ENCODE peak calls at places on chromosomes 12 and 14, in four cellular contexts. O is fibroblast of villous mesenchyme, J is cardiac fibroblast, D is astrocyte of the cerebellum. X is an unnamed sample.

GRCh38 chr12:58148405-58148804 is 207.0 kb downstream of the ATP23 start:
- DNase-seq in O (peak; percentile 74), J (peak; percentile 61), D (peak; percentile 12), X (no peak)

GRCh38 chr14:35332517-35333346 is 40.5 kb downstream of the PSMA6 start:
- DNase-seq in O (peak; percentile 48), J (peak; percentile 51), D (no peak), X (peak; percentile 30)

GRCh38 chr12:130849561-130850417 is 10.7 kb upstream of the STX2 start:
- DNase-seq in O (no peak), J (no peak), D (no peak), X (no peak)

GRCh38 chr12:109553471-109553870 is 19.8 kb downstream of the MMAB start:
- DNase-seq in O (no peak), J (no peak), D (peak; percentile 34), X (no peak)

GRCh38 chr14:51845811-51846210 is 14.6 kb upstream of the GNG2 start:
- DNase-seq in O (no peak), J (no peak), D (no peak), X (no peak)

GRCh38 chr14:31834616-31835015 is 242.5 kb upstream of the ARHGAP5 start:
- DNase-seq in O (peak; percentile 55), J (peak; percentile 58), D (peak; percentile 31), X (no peak)

GRCh38 chr12:109760031-109760929 is 46.7 kb downstream of the FAM222A start:
- DNase-seq in O (no peak), J (no peak), D (no peak), X (peak; percentile 48)

GRCh38 chr14:68231832-68232642 is 412.5 kb downstream of the RAD51B start:
- DNase-seq in O (peak; percentile 76), J (peak; percentile 61), D (no peak), X (no peak)

GRCh38 chr12:45909041-45909713 is 81.2 kb downstream of the SCAF11 start:
- DNase-seq in O (peak; percentile 27), J (no peak), D (no peak), X (no peak)

GRCh38 chr14:58918066-58918465 is 270.4 kb upstream of the DAAM1 start:
- DNase-seq in O (no peak), J (no peak), D (no peak), X (no peak)

GRCh38 chr12:3487027-3487426 is 4.0 kb upstream of the PRMT8 start:
- DNase-seq in O (no peak), J (no peak), D (no peak), X (no peak)

GRCh38 chr14:100532916-100533630 is 54.1 kb downstream of the BEGAIN start:
- DNase-seq in O (peak; percentile 66), J (peak; percentile 26), D (peak; percentile 57), X (peak; percentile 52)

GRCh38 chr14:68687746-68688145 is 105.1 kb downstream of the ZFP36L1 start:
- DNase-seq in O (peak; percentile 80), J (peak; percentile 52), D (no peak), X (no peak)

DNA sequence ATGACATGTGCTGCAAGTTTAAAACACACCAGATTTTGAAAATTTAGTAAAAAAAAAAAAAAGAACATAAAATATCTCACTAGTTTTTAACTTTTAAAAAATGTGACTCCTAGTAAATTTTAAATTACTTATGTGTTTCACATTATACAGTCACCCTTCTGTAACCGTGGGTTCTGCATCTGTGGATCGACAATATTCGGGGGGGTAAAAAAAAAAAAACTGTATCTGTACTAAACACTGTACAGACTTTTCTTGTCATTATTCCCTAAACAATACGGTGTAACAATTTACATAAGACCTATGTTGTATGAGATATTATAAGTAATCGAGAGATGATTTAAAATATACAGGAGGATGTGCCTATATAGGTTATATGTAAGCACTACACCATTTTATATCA is 3.2 kb downstream of the DDX24 start:
- DNase-seq in O (no peak), J (no peak), D (no peak), X (no peak)
- H3K4me3 ChIP-seq in O (peak overlapping the region; percentile 26), J (no peak overlapping the region), D (no peak overlapping the region), X (no peak overlapping the region)

GRCh38 chr14:64950889-64951288 is 8.3 kb upstream of the GPX2 start:
- DNase-seq in O (no peak), J (no peak), D (no peak), X (no peak)
- H3K4me3 ChIP-seq in O (no peak overlapping the region), J (no peak overlapping the region), D (no peak overlapping the region), X (no peak overlapping the region)

GRCh38 chr12:9870311-9870866 is 1.2 kb upstream of the CLEC2B start:
- DNase-seq in O (peak; percentile 30), J (peak; percentile 39), D (no peak), X (peak; percentile 23)
- H3K4me3 ChIP-seq in O (peak overlapping the region; percentile 67), J (peak overlapping the region; percentile 50), D (no peak overlapping the region), X (peak overlapping the region; percentile 70)

GRCh38 chr14:103686831-103687485 is 28.3 kb downstream of the XRCC3 start:
- DNase-seq in O (peak; percentile 77), J (peak; percentile 79), D (no peak), X (no peak)

GRCh38 chr14:103690332-103690731 is 24.9 kb downstream of the XRCC3 start:
- DNase-seq in O (no peak), J (no peak), D (no peak), X (no peak)

GRCh38 chr14:103687712-103688111 is 27.5 kb downstream of the XRCC3 start:
- DNase-seq in O (no peak), J (no peak), D (no peak), X (no peak)

GRCh38 chr14:103688441-103688840 is 26.8 kb downstream of the XRCC3 start:
- DNase-seq in O (no peak), J (no peak), D (no peak), X (no peak)

DNA sequence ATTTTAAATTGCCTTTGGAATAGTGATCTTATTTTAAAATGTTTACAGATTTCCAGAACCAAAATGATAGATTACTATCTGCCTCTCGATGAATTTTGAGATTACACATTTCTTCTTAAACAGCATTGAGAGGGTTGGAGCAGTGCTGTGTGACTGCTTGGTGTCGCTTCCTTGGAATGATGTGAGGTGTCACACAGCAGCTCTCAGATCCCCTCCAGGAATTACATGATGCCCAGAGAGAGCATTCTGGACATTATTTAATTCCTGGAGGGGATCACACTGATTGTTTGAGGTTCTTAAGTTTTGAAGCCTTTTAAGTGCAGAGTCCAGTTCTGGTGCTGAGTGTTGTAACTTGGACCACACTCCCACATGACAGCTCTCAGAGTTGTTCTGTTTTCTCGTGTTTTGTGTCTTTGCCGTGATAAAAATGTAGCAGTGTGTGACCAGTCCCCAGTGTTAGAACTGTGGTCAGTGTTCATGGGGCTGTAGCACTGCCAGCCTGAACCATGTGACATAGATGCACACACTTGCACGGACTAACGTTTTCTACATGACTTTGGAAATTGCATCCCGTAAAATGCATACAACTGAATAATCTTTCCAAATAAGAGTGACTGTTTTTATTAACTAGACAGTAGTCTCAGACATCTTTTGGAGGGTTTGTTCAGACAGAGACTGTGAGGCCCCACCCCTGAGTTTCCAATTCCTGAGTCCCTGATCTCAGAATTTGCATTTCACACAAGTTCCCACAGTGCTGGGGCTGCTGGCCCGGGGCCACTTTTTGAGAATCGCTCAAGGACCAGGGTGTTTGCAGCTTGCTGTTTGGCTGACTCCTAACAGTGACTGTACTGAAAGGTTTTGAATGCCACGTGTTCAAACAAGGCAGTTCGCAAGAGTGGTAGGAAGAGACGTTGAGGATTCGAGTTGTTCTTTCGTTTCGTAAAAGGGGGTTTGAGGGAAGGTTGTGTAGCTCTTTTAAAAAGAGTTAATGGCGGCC is 26.0 kb downstream of the XRCC3 start:
- DNase-seq in O (no peak), J (peak; percentile 78), D (peak; percentile 35), X (no peak)
- H3K4me3 ChIP-seq in O (no peak overlapping the region), J (no peak overlapping the region), D (no peak overlapping the region), X (no peak overlapping the region)

GRCh38 chr12:121737421-121737820 is 24.9 kb downstream of the TMEM120B start:
- DNase-seq in O (no peak), J (no peak), D (no peak), X (no peak)

GRCh38 chr12:121729021-121729420 is 16.5 kb downstream of the TMEM120B start:
- DNase-seq in O (no peak), J (no peak), D (no peak), X (no peak)

GRCh38 chr12:121731473-121731872 is 18.9 kb downstream of the TMEM120B start:
- DNase-seq in O (no peak), J (no peak), D (no peak), X (no peak)
- H3K4me3 ChIP-seq in O (no peak overlapping the region), J (no peak overlapping the region), D (no peak overlapping the region), X (no peak overlapping the region)

DNA sequence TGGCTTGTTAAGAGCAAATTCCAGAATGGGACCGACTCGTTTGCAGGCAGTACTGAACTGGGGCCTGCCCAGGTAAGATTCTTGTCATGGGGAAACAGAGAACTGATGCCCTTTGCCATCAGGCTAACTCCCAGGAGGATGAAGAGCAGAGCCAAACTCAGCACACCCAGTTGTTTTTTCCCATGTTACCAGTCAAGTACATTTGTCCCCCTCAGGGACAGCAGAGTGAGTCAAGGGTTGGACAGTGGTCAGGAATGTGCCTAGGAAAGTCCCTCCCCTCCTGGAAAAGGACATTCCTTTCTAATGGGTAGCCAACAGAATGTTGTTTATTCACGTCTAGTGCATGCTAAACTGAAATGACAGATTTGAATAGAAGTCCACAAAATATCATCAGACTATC is 1.6 kb downstream of the ART4 start:
- DNase-seq in O (peak; percentile 42), J (peak; percentile 81), D (no peak), X (no peak)
- H3K4me3 ChIP-seq in O (no peak overlapping the region), J (no peak overlapping the region), D (no peak overlapping the region), X (no peak overlapping the region)

DNA sequence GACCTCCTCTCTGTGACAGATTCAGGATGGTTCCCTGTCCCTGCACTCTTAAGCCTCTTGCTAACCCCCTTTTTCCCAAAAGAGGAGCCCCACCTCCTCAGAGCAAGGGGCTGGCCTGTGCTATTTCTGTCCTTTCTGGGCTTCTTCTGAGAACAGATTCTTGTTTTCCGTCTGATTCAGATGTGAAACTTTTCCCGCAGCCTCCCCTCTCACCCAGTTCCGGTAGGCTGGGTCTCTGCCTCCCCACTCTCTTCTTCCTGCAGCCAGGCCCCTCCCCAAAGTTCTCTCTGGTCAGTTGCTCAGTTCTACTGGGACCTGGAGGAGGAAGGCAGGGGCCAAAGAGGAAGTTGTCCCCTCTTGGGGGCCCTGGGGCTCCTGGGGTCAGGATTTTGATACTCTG is 11.8 kb downstream of the PDE1B start:
- DNase-seq in O (no peak), J (peak; percentile 8), D (no peak), X (no peak)
- H3K4me3 ChIP-seq in O (no peak overlapping the region), J (no peak overlapping the region), D (no peak overlapping the region), X (no peak overlapping the region)

DNA sequence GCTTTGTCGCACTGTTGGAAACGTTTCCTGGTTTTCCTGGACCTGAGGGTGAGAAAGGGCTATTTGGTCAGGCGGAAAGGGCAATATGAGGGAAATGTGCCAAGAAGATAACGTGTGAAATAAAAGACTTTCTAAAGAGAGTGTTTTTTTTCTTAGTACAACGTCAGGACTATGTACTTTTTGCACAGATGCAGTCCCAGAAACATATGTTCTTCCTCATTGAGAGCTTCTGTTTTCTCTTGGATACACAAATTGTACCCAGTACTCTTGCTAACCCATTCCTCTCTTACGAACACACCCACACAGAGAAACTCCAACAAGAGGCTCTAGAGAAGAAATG is 669 bp upstream of the PKP2 start:
- DNase-seq in O (peak; percentile 50), J (peak; percentile 49), D (no peak), X (no peak)
- H3K4me3 ChIP-seq in O (peak overlapping the region; percentile 74), J (peak overlapping the region; percentile 39), D (peak overlapping the region; percentile 53), X (no peak overlapping the region)

GRCh38 chr14:61502459-61503093 is 181.2 kb downstream of the PRKCH start:
- DNase-seq in O (no peak), J (no peak), D (no peak), X (no peak)
- H3K4me3 ChIP-seq in O (no peak overlapping the region), J (no peak overlapping the region), D (no peak overlapping the region), X (peak overlapping the region; percentile 28)